ENCODE peak calls at places on chromosome 10, in five cellular contexts. H is endothelial cell of umbilical vein, U is A549, X is adrenal gland, I is lower leg skin. W is an unnamed sample.

GRCh38 chr10:123885406-123886164 is 6.0 kb downstream of the CPXM2 start:
- DNase-seq in H (no peak), U (no peak), X (no peak), I (no peak), W (no peak)

GRCh38 chr10:44907576-44907975 is 3.6 kb upstream of the TMEM72 start:
- DNase-seq in H (no peak), U (no peak), X (no peak), I (no peak), W (no peak)

GRCh38 chr10:49364747-49365146 is 31.1 kb downstream of the DRGX start:
- DNase-seq in H (no peak), U (no peak), X (no peak), I (peak; percentile 10), W (no peak)

GRCh38 chr10:88687853-88688467 is 18.1 kb upstream of the LIPK start:
- DNase-seq in H (peak; percentile 31), U (peak; percentile 27), X (no peak), I (no peak), W (no peak)

GRCh38 chr10:27745719-27746363 is at the start of gene MKX:
- DNase-seq in H (peak; percentile 13), U (no peak), X (peak; percentile 35), I (no peak), W (no peak)

GRCh38 chr10:16386855-16387254 is 50.0 kb upstream of the PTER start:
- DNase-seq in H (no peak), U (no peak), X (no peak), I (no peak), W (no peak)

GRCh38 chr10:57818522-57818921 is 449.2 kb downstream of the IPMK start:
- DNase-seq in H (no peak), U (no peak), X (no peak), I (no peak), W (no peak)

GRCh38 chr10:56003555-56003954 is 357.5 kb downstream of the ZWINT start:
- DNase-seq in H (no peak), U (no peak), X (no peak), I (no peak), W (no peak)

GRCh38 chr10:14625210-14625621 is 149.5 kb downstream of the FAM107B start:
- DNase-seq in H (no peak), U (no peak), X (no peak), I (no peak), W (no peak)

GRCh38 chr10:33005322-33006282 is 47.6 kb upstream of the ITGB1 start:
- DNase-seq in H (peak; percentile 82), U (peak; percentile 71), X (peak; percentile 82), I (peak; percentile 58), W (peak; percentile 85)

GRCh38 chr10:131644864-131645658 is 255.7 kb upstream of the PPP2R2D start:
- DNase-seq in H (no peak), U (no peak), X (no peak), I (no peak), W (no peak)

GRCh38 chr10:95987685-95988426 is 55.5 kb upstream of the CCNJ start:
- DNase-seq in H (no peak), U (no peak), X (no peak), I (no peak), W (no peak)

GRCh38 chr10:44766601-44767000 is 144.5 kb upstream of the TMEM72 start:
- DNase-seq in H (no peak), U (no peak), X (no peak), I (no peak), W (no peak)

GRCh38 chr10:23051278-23051677 is 44.1 kb upstream of the MSRB2 start:
- DNase-seq in H (no peak), U (no peak), X (no peak), I (no peak), W (no peak)

DNA sequence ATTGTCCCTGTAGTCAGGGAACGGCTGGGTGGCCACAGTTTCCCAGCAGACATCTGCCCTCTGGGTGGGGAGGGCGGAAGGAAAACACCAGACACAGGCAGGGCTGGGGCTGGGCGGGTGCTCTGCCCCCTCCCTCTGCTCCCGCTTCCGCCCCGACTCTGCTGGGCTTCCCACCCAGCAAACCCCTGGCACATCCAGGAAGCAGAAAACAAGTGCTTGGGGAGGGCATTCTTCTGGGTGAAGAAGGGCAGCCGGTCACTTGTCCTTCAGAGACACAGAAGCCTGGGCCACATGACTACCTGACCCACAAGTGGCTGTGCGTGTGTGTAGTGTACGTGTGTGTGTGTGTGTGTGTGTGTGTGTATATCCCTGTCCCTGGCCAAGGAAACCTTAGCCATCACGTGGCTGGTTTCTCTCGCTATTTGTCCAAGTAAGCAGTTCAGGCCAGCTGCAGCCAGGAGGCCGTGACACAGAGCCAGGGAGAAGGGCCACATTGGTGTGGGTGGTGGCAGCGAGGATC is 77.9 kb downstream of the ZMIZ1 start:
- DNase-seq in H (peak; percentile 67), U (no peak), X (peak; percentile 94), I (peak; percentile 78), W (peak; percentile 89)
- TF ChIP-seq POLR2A in H (no peak), U (no peak), X (peak; percentile 71), I (no peak), W (no peak)

GRCh38 chr10:87504667-87505365 is at the start of gene MINPP1:
- DNase-seq in H (peak; percentile 69), U (peak; percentile 87), X (peak; percentile 86), I (peak; percentile 59), W (peak; percentile 93)
- TF ChIP-seq POLR2A in H (peak; percentile 82), U (peak; percentile 87), X (peak; percentile 70), I (no peak), W (no peak)

GRCh38 chr10:5402798-5403197 is 1.8 kb downstream of the TUBAL3 start:
- DNase-seq in H (no peak), U (no peak), X (no peak), I (no peak), W (no peak)
- TF ChIP-seq POLR2A in H (no peak), U (no peak), X (no peak), I (no peak), W (no peak)

DNA sequence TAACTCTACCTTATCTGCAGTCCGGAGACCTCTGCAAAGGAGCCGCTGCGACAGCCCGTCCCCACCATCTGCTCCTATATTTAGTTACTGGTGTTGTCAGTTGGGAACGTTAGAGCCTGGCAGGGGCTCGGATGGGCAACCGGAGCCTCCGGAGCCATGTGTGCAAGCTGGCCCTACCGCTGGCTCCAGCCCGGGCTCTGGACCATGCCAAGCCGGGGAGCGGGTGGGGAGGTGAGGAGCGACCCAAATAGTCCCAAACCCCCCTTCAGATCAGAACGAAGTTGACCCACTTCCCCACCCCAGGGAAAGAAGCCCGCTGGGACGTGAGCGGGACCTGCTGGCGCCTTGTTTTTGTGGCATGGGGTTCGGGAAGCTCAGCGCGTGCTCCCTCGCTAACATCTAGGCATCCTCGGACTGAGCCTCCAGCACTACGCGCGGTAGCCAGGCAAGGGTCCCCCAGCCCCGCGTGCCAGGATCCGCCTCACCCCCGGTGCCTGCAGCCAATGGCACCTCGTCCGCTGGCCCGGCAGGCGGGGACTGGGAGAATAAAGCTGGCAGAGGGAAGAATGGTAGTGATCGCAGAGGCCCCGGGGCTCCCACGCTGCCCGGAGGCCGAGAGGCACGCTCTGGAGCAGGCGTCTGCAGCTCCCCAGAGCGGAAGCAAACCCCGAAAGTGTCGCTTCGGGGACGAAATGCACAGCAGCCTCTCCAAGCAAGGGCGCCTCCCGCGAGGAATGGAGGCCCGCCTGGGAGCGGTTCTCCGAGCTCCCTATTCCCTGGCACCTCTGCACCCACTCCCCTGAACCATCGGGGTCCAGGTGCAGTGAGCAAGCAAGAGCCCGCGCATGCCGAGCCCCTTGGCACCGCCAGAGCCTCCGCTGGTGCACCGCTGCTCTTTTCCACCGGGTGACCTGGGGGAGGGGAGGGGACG is 669 bp downstream of the LRRC20 start:
- DNase-seq in H (peak; percentile 55), U (peak; percentile 59), X (peak; percentile 42), I (no peak), W (peak; percentile 83)
- TF ChIP-seq POLR2A in H (peak; percentile 57), U (no peak), X (no peak), I (no peak), W (no peak)

GRCh38 chr10:73997806-73998622 is at the start of gene VCL:
- DNase-seq in H (peak; percentile 99), U (peak; percentile 86), X (peak; percentile 99), I (peak; percentile 98), W (peak; percentile 99)
- TF ChIP-seq POLR2A in H (peak; percentile 99), U (peak; percentile 99), X (peak; percentile 97), I (peak; percentile 95), W (peak; percentile 89)

DNA sequence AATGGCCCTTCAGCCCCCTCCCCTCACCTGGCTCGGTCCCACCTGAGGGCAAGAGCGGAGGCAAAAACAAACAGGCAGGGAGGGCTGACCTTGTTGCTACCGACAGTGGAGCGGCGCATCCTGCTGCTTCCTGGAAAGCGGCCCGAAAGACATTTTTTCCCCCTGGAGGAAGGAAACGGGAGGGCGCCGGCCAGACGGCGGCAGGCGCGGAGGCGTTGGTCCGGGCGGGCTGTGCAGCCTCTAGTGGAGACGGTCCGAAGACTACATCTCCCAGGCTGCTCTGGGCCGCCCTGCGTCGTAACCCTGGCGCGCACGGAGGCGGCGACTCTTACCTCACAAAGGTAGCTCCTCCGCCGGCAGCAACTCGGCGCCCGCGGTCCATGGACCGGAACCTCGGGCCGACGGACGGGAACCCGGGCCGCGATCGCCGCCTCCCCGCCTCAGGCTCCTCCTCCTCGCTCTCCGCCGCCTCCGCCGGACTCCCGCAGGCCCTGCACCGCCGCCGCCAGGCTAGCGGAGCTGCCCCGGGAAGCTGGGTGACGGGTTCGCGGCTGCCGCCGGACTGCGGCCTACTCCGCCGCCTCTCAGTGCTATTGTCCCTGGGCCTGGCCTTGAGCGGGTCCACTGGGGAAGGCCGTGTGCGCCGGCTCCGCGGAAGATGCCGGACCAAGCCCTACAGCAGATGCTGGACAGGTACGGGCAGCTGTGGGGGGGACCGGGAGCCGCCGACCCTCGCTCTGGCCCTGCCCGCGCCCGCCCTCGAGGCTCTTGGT is at the start of the genes CPEB3 and MARCHF5:
- DNase-seq in H (peak; percentile 98), U (peak; percentile 92), X (peak; percentile 98), I (peak; percentile 96), W (peak; percentile 100)
- TF ChIP-seq POLR2A in H (peak; percentile 52), U (peak; percentile 55), X (peak; percentile 97), I (peak; percentile 18), W (no peak)

DNA sequence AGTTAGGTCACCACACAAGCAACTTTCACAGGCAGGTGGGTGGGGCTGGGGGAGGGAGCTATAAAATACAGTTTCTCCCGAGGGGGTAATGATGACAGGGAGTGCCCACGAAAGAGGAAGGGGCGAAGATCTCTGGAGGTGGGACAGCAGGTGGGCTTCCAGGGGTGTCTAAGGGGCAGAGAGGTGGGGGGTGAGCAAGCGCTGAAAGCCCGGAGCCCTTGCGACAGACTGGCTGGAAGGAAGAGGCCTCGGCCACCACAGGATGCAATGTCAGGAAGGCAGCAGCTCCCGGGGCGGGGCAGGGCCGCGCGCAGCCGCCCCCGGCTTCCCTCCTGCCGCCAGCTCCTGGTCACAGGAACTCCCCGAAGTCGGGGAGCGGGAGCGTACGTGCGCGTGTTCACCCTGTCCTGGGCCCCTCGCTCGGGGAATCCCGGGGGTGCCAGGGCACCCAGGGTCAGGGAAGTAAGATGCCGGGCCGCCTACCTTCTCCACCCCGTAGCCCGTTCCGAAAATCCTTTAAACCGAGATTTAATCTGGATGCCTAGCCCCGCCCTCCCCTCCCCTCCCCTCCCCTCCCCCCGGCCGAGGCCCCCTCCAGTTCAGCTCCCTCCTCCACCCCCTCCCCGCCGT is 105.2 kb upstream of the PPIF start:
- DNase-seq in H (peak; percentile 51), U (no peak), X (peak; percentile 71), I (peak; percentile 68), W (peak; percentile 93)
- TF ChIP-seq POLR2A in H (peak; percentile 54), U (no peak), X (no peak), I (no peak), W (no peak)

GRCh38 chr10:689433-690226 is at the start of gene DIP2C:
- DNase-seq in H (peak; percentile 41), U (peak; percentile 83), X (peak; percentile 76), I (no peak), W (no peak)
- TF ChIP-seq POLR2A in H (no peak), U (peak; percentile 27), X (peak; percentile 66), I (no peak), W (no peak)